ENCODE peak calls at places on chromosomes 13 and 19, in four cellular contexts. P is pancreas, S is fibroblast of lung, A is choroid plexus epithelial cell. V is an unnamed sample.

GRCh38 chr13:25688524-25688923 is 316.8 kb downstream of the ATP8A2 start:
- DNase-seq in P (no peak), A (no peak), S (no peak), V (no peak)

GRCh38 chr19:50431343-50432220 is 1.1 kb upstream of the MYBPC2 start:
- DNase-seq in A (peak; percentile 79), S (peak; percentile 53), P (peak; percentile 89), V (peak; percentile 30)

GRCh38 chr13:50844181-50844875 is 836 bp upstream of the DLEU7 start:
- DNase-seq in A (no peak), P (no peak), S (no peak), V (no peak)

GRCh38 chr13:24671367-24672117 is 8.7 kb upstream of the ATP12A start:
- DNase-seq in P (no peak), S (peak; percentile 81), A (peak; percentile 92), V (peak; percentile 93)

GRCh38 chr19:10544242-10544752 is 593 bp downstream of the ATG4D start:
- DNase-seq in A (no peak), P (peak; percentile 78), S (no peak), V (no peak)

GRCh38 chr13:24899601-24900000 is 135.6 kb downstream of the RNF17 start:
- DNase-seq in A (peak; percentile 48), S (peak; percentile 45), P (no peak), V (peak; percentile 7)

GRCh38 chr13:40077396-40078027 is 422.1 kb downstream of the COG6 start:
- DNase-seq in S (no peak), A (no peak), P (no peak), V (no peak)

GRCh38 chr19:34171539-34171876 is 796 bp upstream of the LSM14A start:
- DNase-seq in A (peak; percentile 72), P (no peak), S (peak; percentile 83), V (peak; percentile 85)

GRCh38 chr13:30676672-30677071 is 58.7 kb upstream of the ALOX5AP start:
- DNase-seq in S (peak; percentile 29), A (peak; percentile 68), P (no peak), V (peak; percentile 27)

GRCh38 chr13:30681489-30682242 is 53.7 kb upstream of the ALOX5AP start:
- DNase-seq in S (peak; percentile 55), P (no peak), A (peak; percentile 85), V (peak; percentile 56)

GRCh38 chr13:30685320-30685859 is 50.0 kb upstream of the ALOX5AP start:
- DNase-seq in S (no peak), A (no peak), P (no peak), V (no peak)

GRCh38 chr13:30673669-30674521 is 56.2 kb downstream of the USPL1 start:
- DNase-seq in A (peak; percentile 79), P (peak; percentile 94), S (peak; percentile 85), V (peak; percentile 95)

GRCh38 chr13:30679483-30680330 is 55.6 kb upstream of the ALOX5AP start:
- DNase-seq in S (peak; percentile 31), A (peak; percentile 75), P (no peak), V (no peak)
- TF ChIP-seq CTCF in S (peak; percentile 73), A (peak; percentile 91), P (no peak), V (peak; percentile 71)

GRCh38 chr13:106440846-106441245 is 94.6 kb downstream of the EFNB2 start:
- DNase-seq in P (no peak), A (no peak), S (no peak), V (no peak)
- TF ChIP-seq CTCF in P (no peak), A (no peak), S (no peak), V (no peak)

DNA sequence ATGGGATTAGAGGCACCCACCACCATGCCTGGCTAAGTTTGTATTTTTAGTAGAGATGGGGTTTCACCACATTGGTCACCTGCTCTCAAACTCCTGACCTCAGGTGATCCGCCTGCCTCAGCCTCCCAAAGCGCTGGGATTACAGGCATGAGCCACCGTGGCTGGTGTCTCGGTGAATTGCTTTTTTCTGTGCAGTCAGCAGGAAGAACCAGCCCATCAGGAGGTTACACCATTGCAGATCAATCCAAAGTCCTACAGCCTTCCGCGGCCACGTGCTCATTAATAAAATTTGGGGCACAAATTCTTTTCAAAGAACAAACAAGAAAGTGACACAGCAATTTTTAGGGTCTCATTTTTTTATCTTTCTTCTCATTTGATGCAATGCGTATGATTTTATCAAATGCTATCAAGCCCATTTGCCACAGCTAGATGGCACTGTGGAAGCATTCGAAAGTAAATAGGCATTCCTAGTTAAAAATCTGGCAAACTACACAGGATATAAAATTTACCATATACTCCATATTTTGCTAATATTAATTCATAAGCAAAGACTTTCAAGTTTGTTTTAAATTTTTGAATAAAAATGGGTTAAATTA is 54.4 kb upstream of the ZNF835 start:
- DNase-seq in A (peak; percentile 18), S (no peak), P (no peak), V (no peak)
- TF ChIP-seq CTCF in A (peak; percentile 40), S (no peak), P (no peak), V (peak; percentile 46)

DNA sequence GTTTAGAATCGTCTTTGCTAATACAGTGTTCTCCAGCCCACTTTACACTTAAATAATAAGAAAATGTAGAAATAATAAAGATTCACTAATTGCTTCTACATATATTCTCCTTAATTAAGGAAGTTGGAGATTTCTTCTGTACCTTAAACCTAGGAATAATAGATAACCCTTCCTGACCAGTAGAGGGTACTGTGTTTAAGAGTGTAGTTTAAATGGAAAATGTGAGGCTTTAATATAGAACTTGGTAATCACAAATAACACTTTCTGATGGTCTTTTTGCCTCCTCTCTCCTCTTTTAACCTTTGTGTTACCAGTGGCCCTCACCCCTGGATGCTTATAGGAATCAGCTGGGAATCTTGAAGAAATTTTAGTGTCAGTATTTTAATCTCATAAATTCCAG is 20.7 kb downstream of the POMP start:
- DNase-seq in A (peak; percentile 55), P (no peak), S (peak; percentile 14), V (no peak)
- TF ChIP-seq CTCF in A (peak; percentile 52), P (no peak), S (no peak), V (peak; percentile 75)

V was measured in HFFc6.